ENCODE peak calls at places on chromosomes 13 and 19, in ten cellular contexts. Z, P, K, Y, B, O, X, D, R and L are unnamed samples.

GRCh38 chr19:611506-611869 is 21.8 kb downstream of the HCN2 start:
- DNase-seq in Z (no peak), P (no peak), K (no peak), Y (peak), B (no peak), O (no peak), X (no peak), D (no peak), R (no peak), L (no peak)

GRCh38 chr13:61908906-61909305 is 493.3 kb upstream of the PCDH20 start:
- DNase-seq in Z (no peak), P (no peak), K (no peak), Y (no peak), B (no peak), O (no peak), X (no peak), D (no peak), R (no peak), L (no peak)

GRCh38 chr13:49113526-49114286 is 106.4 kb upstream of the MLNR start:
- DNase-seq in Z (no peak), P (no peak), K (no peak), Y (peak), B (no peak), O (no peak), X (no peak), D (peak), R (no peak), L (no peak)

GRCh38 chr13:46550822-46551221 is 2.1 kb upstream of the LRCH1 start:
- DNase-seq in Z (no peak), P (no peak), K (no peak), Y (no peak), B (no peak), O (no peak), X (no peak), D (no peak), R (no peak), L (no peak)

GRCh38 chr13:39051157-39051556 is 12.9 kb downstream of the NHLRC3 start:
- DNase-seq in Z (no peak), P (no peak), K (no peak), Y (peak), B (no peak), O (no peak), X (no peak), D (peak), R (no peak), L (peak)

GRCh38 chr19:40264314-40265054 is 20.7 kb downstream of the AKT2 start:
- DNase-seq in Z (no peak), P (no peak), K (no peak), Y (no peak), B (no peak), O (no peak), X (no peak), D (no peak), R (no peak), L (no peak)

GRCh38 chr13:99464441-99464949 is 36.8 kb upstream of the TM9SF2 start:
- DNase-seq in Z (no peak), P (no peak), K (no peak), Y (peak), B (no peak), O (no peak), X (no peak), D (no peak), R (no peak), L (no peak)

GRCh38 chr13:30463820-30464495 is 1.8 kb downstream of the HMGB1 start:
- DNase-seq in Z (peak), P (peak), K (peak), Y (peak), B (no peak), O (no peak), X (peak), D (peak), R (peak), L (peak)

GRCh38 chr13:113671066-113672001 is 4.3 kb downstream of the GRK1 start:
- DNase-seq in Z (no peak), P (no peak), K (no peak), Y (no peak), B (peak), O (no peak), X (peak), D (no peak), R (peak), L (no peak)

GRCh38 chr13:100423375-100423774 is 165.2 kb downstream of the GGACT start:
- DNase-seq in Z (no peak), P (no peak), K (no peak), Y (peak), B (no peak), O (no peak), X (no peak), D (no peak), R (no peak), L (peak)

DNA sequence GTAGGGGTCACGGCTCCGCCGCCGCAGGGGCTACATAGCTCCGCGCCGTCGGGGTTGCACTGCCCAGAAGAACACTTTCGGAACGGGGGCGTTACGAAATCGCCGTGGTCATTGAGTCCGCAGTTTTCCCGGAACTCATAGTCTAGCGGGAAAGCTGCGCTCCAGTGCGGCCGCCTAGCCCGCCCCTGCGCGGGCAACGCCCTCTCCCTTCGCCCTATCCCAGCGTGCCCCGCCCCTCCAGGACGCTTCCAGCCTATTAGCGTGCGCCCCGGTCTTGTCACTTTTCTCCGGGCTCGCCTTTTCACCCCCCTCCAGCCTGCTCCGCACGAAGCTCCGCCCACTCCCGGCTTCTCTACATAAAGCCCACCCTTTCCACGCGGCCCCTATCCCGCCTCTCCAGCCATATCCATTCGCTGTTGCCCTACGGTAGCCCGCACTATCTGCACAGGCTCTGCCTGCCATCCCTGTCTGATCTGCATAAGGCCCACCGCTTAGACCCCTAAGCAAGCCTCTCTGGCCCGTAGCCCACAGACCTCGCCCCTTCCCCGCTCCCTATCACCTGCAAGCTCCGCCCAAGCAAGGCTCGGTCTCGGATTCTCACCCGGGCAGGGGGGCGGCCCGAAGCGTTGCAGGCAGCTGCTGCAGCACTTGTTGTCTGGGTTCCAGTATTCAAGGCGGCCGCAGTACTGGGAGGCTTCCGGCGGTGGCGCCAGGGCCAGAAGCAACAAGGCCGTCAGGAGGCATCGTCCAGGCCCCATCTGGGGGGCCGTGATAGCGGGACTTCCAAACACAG is 1.6 kb downstream of the IGFLR1 start:
- DNase-seq in Z (peak), P (peak), K (peak), Y (peak), B (peak), O (no peak), X (peak), D (peak), R (peak), L (peak)
- TF ChIP-seq POLR2A in Z (peak), P (peak), K (peak), Y (no peak), B (peak), O (no peak), X (peak), D (peak), R (peak), L (peak)

GRCh38 chr19:43533546-43534304 is 737 bp downstream of the ZNF575 start:
- DNase-seq in Z (peak), P (peak), K (peak), Y (peak), B (peak), O (no peak), X (peak), D (peak), R (peak), L (peak)
- TF ChIP-seq POLR2A in Z (no peak), P (no peak), K (no peak), Y (no peak), B (no peak), O (no peak), X (peak), D (no peak), R (peak), L (no peak)

GRCh38 chr13:40058757-40059236 is 403.3 kb downstream of the COG6 start:
- DNase-seq in Z (no peak), P (no peak), K (no peak), Y (no peak), B (no peak), O (no peak), X (no peak), D (no peak), R (no peak), L (no peak)

GRCh38 chr13:40060318-40061007 is 405.0 kb downstream of the COG6 start:
- DNase-seq in Z (peak), P (no peak), K (peak), Y (no peak), B (peak), O (no peak), X (peak), D (no peak), R (no peak), L (no peak)

GRCh38 chr13:40057228-40057627 is 401.8 kb downstream of the COG6 start:
- DNase-seq in Z (no peak), P (no peak), K (no peak), Y (no peak), B (no peak), O (no peak), X (no peak), D (no peak), R (no peak), L (no peak)

GRCh38 chr13:40061466-40062450 is 406.3 kb downstream of the COG6 start:
- DNase-seq in Z (no peak), P (no peak), K (no peak), Y (no peak), B (no peak), O (no peak), X (no peak), D (no peak), R (no peak), L (no peak)

GRCh38 chr13:40059540-40060232 is 404.2 kb downstream of the COG6 start:
- DNase-seq in Z (no peak), P (no peak), K (no peak), Y (no peak), B (no peak), O (no peak), X (no peak), D (no peak), R (no peak), L (no peak)
- TF ChIP-seq POLR2A in Z (no peak), P (no peak), K (no peak), Y (no peak), B (no peak), O (no peak), X (no peak), D (no peak), R (no peak), L (no peak)

DNA sequence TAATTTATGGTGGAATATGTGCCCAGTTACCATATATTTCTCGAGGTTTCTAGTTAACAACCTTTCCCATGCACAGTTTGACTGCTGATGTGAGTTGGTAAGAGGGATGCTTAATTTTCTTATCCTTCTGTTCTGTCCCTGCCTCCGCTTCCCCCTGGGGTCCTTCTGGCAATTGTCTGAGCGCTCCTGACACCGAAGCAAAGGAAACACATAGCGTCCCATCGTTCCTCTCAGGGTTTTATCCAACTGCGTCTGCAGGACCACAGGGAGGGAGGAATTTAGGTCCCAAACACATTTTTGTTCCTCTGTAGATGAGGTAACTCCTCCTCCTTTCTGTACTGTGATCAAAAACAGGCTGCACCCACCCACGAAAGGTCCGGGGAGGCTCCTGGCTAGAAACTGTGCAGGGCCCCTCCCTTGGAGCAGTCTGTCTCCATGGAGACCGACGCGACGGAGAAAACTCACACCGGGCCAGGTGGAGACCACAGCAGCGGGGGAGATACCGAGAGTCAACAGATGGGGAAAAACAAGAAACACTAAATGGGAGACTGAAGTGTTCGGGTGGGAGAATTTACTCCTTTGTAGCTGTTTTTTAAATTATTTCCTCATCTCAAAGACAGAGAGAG is 191.9 kb upstream of the NBEA start:
- DNase-seq in Z (no peak), P (no peak), K (no peak), Y (no peak), B (peak), O (no peak), X (peak), D (no peak), R (peak), L (no peak)
- TF ChIP-seq POLR2A in Z (no peak), P (no peak), K (no peak), Y (no peak), B (no peak), O (no peak), X (no peak), D (no peak), R (no peak), L (no peak)

DNA sequence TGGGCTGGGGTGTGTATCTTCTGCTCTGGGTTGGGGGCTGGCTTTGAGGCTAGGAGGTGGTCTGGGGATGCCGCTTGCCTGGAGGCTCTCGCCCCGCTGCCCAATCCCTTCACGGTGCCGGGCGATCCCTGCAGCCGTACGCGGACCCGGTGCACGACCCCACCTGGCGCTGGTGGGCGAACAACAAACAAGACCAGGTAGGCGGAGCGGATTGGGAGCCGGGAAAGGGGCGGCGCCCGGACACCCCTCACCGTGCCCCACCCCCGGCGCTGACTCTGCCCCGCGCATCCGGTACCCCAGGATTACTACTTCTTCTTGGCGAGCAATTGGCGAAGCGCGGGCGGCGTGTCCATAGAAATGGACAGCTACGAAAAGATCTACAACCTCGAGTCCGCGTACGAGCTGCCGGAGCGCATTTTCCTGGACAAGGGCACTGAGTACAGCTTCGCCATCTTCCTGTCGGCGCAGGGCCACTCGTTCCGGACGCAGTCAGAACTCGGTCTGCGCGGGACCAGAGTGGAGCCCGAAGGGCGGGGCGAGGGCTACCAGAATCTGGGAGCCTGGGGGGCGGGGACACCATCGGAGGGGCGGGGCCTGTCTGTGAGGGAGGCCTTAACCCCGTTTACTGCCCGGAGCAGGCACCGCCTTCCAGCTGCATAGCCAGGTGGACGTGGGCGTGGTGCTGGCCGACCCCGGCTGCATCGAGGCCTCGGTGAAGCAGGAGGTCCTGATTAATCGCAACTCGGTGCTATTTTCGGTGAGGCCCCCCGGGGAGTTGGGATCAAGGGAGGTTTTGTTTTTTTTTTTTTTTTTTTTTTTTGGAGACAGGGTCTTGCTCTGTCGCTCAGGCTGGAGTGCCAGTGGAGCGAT is 12.1 kb upstream of the PSMD8 start:
- DNase-seq in Z (peak), P (peak), K (peak), Y (peak), B (peak), O (no peak), X (peak), D (peak), R (peak), L (peak)
- TF ChIP-seq POLR2A in Z (no peak), P (peak), K (no peak), Y (no peak), B (no peak), O (no peak), X (no peak), D (no peak), R (peak), L (no peak)